ENCODE peak calls at places on chromosomes 4 and X, in eight cellular contexts. Q is cardiac fibroblast, M is pancreas, F is astrocyte of the spinal cord, U is psoas muscle, Z is glutamatergic neuron, H is esophagus squamous epithelium, R is brain microvascular endothelial cell. J is an unnamed sample.

GRCh38 chr4:126530996-126531585 is 1101.7 kb upstream of the INTU start:
- DNase-seq in Q (peak; percentile 39), M (no peak), F (peak; percentile 43), U (no peak), Z (no peak), H (no peak), R (no peak), J (no peak)

GRCh38 chr4:139564502-139564901 is 8.5 kb upstream of the SETD7 start:
- DNase-seq in Q (peak; percentile 19), M (no peak), F (no peak), U (no peak), Z (no peak), H (no peak), R (no peak), J (no peak)

GRCh38 chr4:169293343-169294176 is 22.8 kb upstream of the SH3RF1 start:
- DNase-seq in Q (no peak), M (no peak), F (no peak), U (no peak), Z (no peak), H (no peak), R (no peak), J (no peak)

GRCh38 chrX:141924293-141924692 is 20.6 kb downstream of the MAGEC1 start:
- DNase-seq in Q (peak; percentile 0), M (no peak), F (no peak), U (no peak), Z (no peak), H (no peak), R (no peak), J (no peak)

GRCh38 chrX:17986977-17987376 is 125.9 kb upstream of the RAI2 start:
- DNase-seq in Q (no peak), M (no peak), F (no peak), U (no peak), Z (no peak), H (no peak), R (no peak), J (no peak)

GRCh38 chrX:21658152-21658737 is at the start of gene KLHL34:
- DNase-seq in Q (no peak), M (peak; percentile 80), F (no peak), U (peak; percentile 44), Z (peak; percentile 28), H (no peak), R (no peak), J (peak; percentile 14)

GRCh38 chr4:162911349-162911748 is 255.3 kb downstream of the NAF1 start:
- DNase-seq in Q (no peak), M (no peak), F (no peak), U (no peak), Z (no peak), H (no peak), R (no peak), J (no peak)

GRCh38 chr4:136395212-136395722 is 1137.0 kb downstream of the PCDH18 start:
- DNase-seq in Q (no peak), M (peak; percentile 67), F (no peak), U (peak; percentile 11), Z (no peak), H (no peak), R (no peak), J (no peak)

GRCh38 chr4:155666701-155667537 is at the start of gene GUCY1A1:
- DNase-seq in Q (no peak), M (peak; percentile 81), F (peak; percentile 15), U (peak; percentile 16), Z (peak; percentile 36), H (no peak), R (no peak), J (peak; percentile 16)

GRCh38 chr4:150619032-150619431 is 37.1 kb downstream of the MAB21L2 start:
- DNase-seq in Q (peak; percentile 1), M (no peak), F (no peak), U (no peak), Z (no peak), H (no peak), R (no peak), J (no peak)

GRCh38 chrX:103688949-103689348 is 2.5 kb upstream of the MORF4L2 start:
- DNase-seq in Q (peak; percentile 56), M (no peak), F (peak; percentile 43), U (no peak), Z (no peak), H (no peak), R (peak; percentile 5), J (no peak)

GRCh38 chr4:52135166-52135565 is 84.1 kb downstream of the SPATA18 start:
- DNase-seq in Q (no peak), M (no peak), F (no peak), U (no peak), Z (no peak), H (no peak), R (no peak), J (no peak)

GRCh38 chr4:122548452-122548851 is 72.4 kb downstream of the IL21 start:
- DNase-seq in Q (peak; percentile 89), M (no peak), F (peak; percentile 9), U (no peak), Z (no peak), H (no peak), R (peak; percentile 75), J (no peak)

GRCh38 chr4:176422511-176422910 is 102.7 kb downstream of the SPCS3 start:
- DNase-seq in Q (no peak), M (no peak), F (no peak), U (no peak), Z (no peak), H (no peak), R (no peak), J (no peak)

GRCh38 chr4:107737470-107737869 is 17.4 kb upstream of the PAPSS1 start:
- DNase-seq in Q (no peak), M (no peak), F (no peak), U (no peak), Z (no peak), H (no peak), R (no peak), J (no peak)

GRCh38 chr4:107742196-107742595 is 22.2 kb upstream of the PAPSS1 start:
- DNase-seq in Q (no peak), M (no peak), F (no peak), U (no peak), Z (no peak), H (no peak), R (no peak), J (no peak)

GRCh38 chr4:107742791-107743190 is 22.8 kb upstream of the PAPSS1 start:
- DNase-seq in Q (no peak), M (no peak), F (no peak), U (no peak), Z (no peak), H (no peak), R (no peak), J (no peak)

GRCh38 chr4:107740950-107741701 is 21.1 kb upstream of the PAPSS1 start:
- DNase-seq in Q (peak; percentile 60), M (no peak), F (peak; percentile 69), U (peak; percentile 49), Z (no peak), H (no peak), R (peak; percentile 77), J (no peak)

DNA sequence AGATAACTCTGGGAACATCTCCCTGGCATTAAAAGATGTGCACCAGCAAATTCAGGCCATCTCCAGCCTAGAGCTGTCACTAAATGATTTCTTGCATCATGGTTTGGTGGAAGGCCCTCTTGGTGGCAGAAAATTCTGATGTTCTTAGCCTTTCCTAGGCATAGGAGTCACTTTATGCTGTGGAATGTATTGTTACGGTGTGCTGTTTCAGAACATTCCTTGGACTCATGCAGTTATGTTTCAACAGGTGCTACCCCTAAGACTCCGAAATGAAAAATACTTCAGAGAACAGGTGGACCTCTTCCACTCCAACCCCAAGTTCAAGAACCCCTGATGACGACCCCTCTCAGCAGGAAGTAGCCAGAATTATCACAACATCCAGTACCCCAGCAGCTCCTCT is 20.3 kb upstream of the PAPSS1 start:
- DNase-seq in Q (peak; percentile 45), M (no peak), F (peak; percentile 10), U (no peak), Z (no peak), H (no peak), R (no peak), J (no peak)
- TF ChIP-seq CTCF in Q (peak; percentile 13), M (no peak), F (peak; percentile 31), U (peak; percentile 19), Z (no peak), H (peak; percentile 10), R (peak; percentile 52), J (no peak)

DNA sequence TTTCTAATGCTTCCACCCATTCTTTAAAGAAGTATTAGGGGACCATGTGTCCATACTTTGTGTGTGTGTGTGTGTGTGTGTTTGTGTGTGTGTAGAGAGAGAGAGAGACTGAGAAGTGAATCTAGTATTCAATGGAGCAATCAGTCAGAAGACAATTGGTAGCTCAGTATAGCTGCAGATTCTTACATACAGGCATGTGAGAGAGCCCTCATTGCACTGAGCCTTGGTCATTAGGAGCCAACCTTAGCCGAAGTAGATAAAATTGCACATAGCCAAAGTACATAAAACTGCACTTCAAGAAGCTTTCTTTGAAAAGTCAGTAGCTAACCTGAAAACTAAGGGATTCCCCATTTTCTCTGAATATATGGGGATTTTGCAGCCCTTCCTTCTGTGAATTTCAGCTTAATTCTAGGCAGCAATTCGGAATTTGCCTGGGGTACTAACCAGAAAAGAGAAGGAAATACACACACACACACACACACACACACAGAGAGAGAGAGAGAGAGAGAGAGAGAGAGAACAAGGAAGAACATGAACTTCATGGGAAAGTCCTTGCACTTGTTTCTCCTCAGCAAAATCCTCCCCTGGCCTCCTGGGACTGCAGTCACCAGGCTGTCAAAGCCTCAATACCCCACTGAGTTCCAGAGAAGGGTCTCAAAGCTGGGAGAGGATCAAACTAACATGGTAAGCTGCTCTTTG is 1.7 kb upstream of the PRDM8 start:
- DNase-seq in Q (no peak), M (no peak), F (no peak), U (no peak), Z (no peak), H (no peak), R (no peak), J (no peak)
- TF ChIP-seq CTCF in Q (no peak), M (no peak), F (no peak), U (no peak), Z (no peak), H (no peak), R (no peak), J (no peak)

GRCh38 chrX:138034136-138034535 is 468.2 kb downstream of the ZIC3 start:
- DNase-seq in Q (no peak), M (no peak), F (peak; percentile 4), U (no peak), Z (no peak), H (no peak), R (no peak), J (no peak)
- TF ChIP-seq CTCF in Q (no peak), M (no peak), F (peak; percentile 11), U (no peak), Z (no peak), H (no peak), R (no peak), J (no peak)

GRCh38 chr4:4480205-4480604 is 61.6 kb downstream of the STX18 start:
- DNase-seq in Q (no peak), M (no peak), F (no peak), U (no peak), Z (no peak), H (no peak), R (no peak), J (no peak)

GRCh38 chr4:4481394-4482000 is 60.4 kb downstream of the STX18 start:
- DNase-seq in Q (no peak), M (no peak), F (peak; percentile 32), U (no peak), Z (no peak), H (no peak), R (no peak), J (no peak)

GRCh38 chr4:4479366-4479765 is 62.5 kb downstream of the STX18 start:
- DNase-seq in Q (no peak), M (no peak), F (no peak), U (no peak), Z (no peak), H (no peak), R (no peak), J (no peak)

GRCh38 chr4:4477796-4478195 is 64.1 kb downstream of the STX18 start:
- DNase-seq in Q (no peak), M (no peak), F (no peak), U (no peak), Z (no peak), H (no peak), R (no peak), J (no peak)

GRCh38 chr4:4480685-4481393 is 61.0 kb downstream of the STX18 start:
- DNase-seq in Q (peak; percentile 37), M (no peak), F (peak; percentile 56), U (no peak), Z (peak; percentile 35), H (no peak), R (no peak), J (no peak)
- TF ChIP-seq CTCF in Q (peak; percentile 54), M (peak; percentile 13), F (peak; percentile 66), U (peak; percentile 17), Z (peak; percentile 43), H (no peak), R (peak; percentile 43), J (no peak)

J was measured in activated B cell treated with CpG ODN at 0.5 μM for 24 hours.